ENCODE peak calls at places on chromosomes 1 and 21, in seven cellular contexts. Z, K, W, G, X, H and P are unnamed samples.

GRCh38 chr1:161013591-161014513 is 7.1 kb downstream of the F11R start:
- DNase-seq in X (peak; percentile 87), G (no peak), H (peak; percentile 93), W (no peak), Z (peak; percentile 70), K (peak; percentile 34), P (peak; percentile 90)

GRCh38 chr21:32921632-32922230 is 104.0 kb upstream of the OLIG2 start:
- DNase-seq in Z (no peak), H (peak; percentile 40), K (no peak), W (peak; percentile 29), X (no peak), G (no peak), P (no peak)

GRCh38 chr21:34524671-34525601 is 12.9 kb upstream of the KCNE1 start:
- DNase-seq in K (peak; percentile 23), X (no peak), G (peak; percentile 57), H (no peak), W (no peak), Z (no peak), P (no peak)

GRCh38 chr1:175449306-175449705 is 256.7 kb upstream of the KIAA0040 start:
- DNase-seq in W (no peak), K (no peak), G (no peak), X (no peak), H (no peak), Z (no peak), P (no peak)

GRCh38 chr1:222288056-222288455 is 259.8 kb downstream of the HHIPL2 start:
- DNase-seq in G (peak; percentile 24), Z (no peak), K (no peak), H (no peak), W (peak; percentile 21), X (no peak), P (peak; percentile 73)

GRCh38 chr1:54310439-54311328 is 95.5 kb downstream of the SSBP3 start:
- DNase-seq in X (peak; percentile 45), H (peak; percentile 49), K (no peak), Z (peak; percentile 57), W (peak; percentile 4), G (peak; percentile 46), P (no peak)

GRCh38 chr1:12215118-12215517 is 14.7 kb upstream of the VPS13D start:
- DNase-seq in W (no peak), H (no peak), K (no peak), G (no peak), X (no peak), Z (no peak), P (no peak)

GRCh38 chr1:36847761-36848160 is 186.6 kb downstream of the GRIK3 start:
- DNase-seq in H (no peak), K (no peak), W (no peak), X (no peak), G (no peak), Z (no peak), P (no peak)

GRCh38 chr1:33130297-33130696 is 49.3 kb downstream of the AZIN2 start:
- DNase-seq in W (no peak), Z (no peak), K (no peak), H (no peak), G (no peak), X (no peak), P (peak; percentile 43)

GRCh38 chr1:61254629-61255323 is 172.4 kb downstream of the NFIA start:
- DNase-seq in H (no peak), W (no peak), G (no peak), Z (no peak), K (no peak), X (peak; percentile 58), P (peak; percentile 34)

GRCh38 chr21:37507716-37508115 is 141.1 kb downstream of the DYRK1A start:
- DNase-seq in W (no peak), X (no peak), H (no peak), Z (no peak), K (no peak), G (no peak), P (no peak)

GRCh38 chr1:246588322-246588721 is 22.1 kb downstream of the CNST start:
- DNase-seq in H (no peak), W (no peak), G (no peak), K (no peak), Z (no peak), X (no peak), P (peak; percentile 57)

GRCh38 chr1:54944610-54945392 is 35.6 kb upstream of the TMEM61 start:
- DNase-seq in H (peak; percentile 82), K (peak; percentile 43), X (peak; percentile 62), W (peak; percentile 83), G (peak; percentile 56), Z (peak; percentile 52), P (peak; percentile 70)

GRCh38 chr1:52055066-52055853 is at the start of gene TXNDC12:
- DNase-seq in H (peak; percentile 91), X (peak; percentile 84), K (peak; percentile 71), G (peak; percentile 88), W (peak; percentile 90), Z (peak; percentile 75), P (peak; percentile 92)

GRCh38 chr1:207302618-207303408 is 18.7 kb upstream of the CD55 start:
- DNase-seq in X (no peak), H (no peak), G (no peak), W (no peak), K (no peak), Z (no peak), P (no peak)

GRCh38 chr1:30083800-30084464 is 639.5 kb downstream of the MATN1 start:
- DNase-seq in Z (no peak), G (peak; percentile 88), K (no peak), H (no peak), X (peak; percentile 34), W (no peak), P (peak; percentile 63)

GRCh38 chr1:225834417-225835329 is 24.7 kb downstream of the EPHX1 start:
- DNase-seq in W (no peak), Z (peak; percentile 56), H (no peak), K (peak; percentile 72), G (no peak), X (peak; percentile 63), P (no peak)

GRCh38 chr1:170836146-170836545 is 99.2 kb upstream of the MROH9 start:
- DNase-seq in Z (no peak), K (no peak), X (no peak), G (no peak), W (no peak), H (no peak), P (no peak)

GRCh38 chr1:159779403-159779851 is 1.3 kb upstream of the DUSP23 start:
- DNase-seq in Z (no peak), H (no peak), K (no peak), G (no peak), W (no peak), X (no peak), P (peak; percentile 13)

GRCh38 chr21:36917487-36918158 is 48.8 kb downstream of the HLCS start:
- DNase-seq in H (no peak), W (no peak), X (no peak), K (no peak), G (peak; percentile 60), Z (no peak), P (peak; percentile 56)

GRCh38 chr1:52032785-52033131 is 852 bp downstream of the KTI12 start:
- DNase-seq in X (peak; percentile 29), Z (peak; percentile 27), W (no peak), G (peak; percentile 49), K (peak; percentile 25), H (peak; percentile 58), P (no peak)

DNA sequence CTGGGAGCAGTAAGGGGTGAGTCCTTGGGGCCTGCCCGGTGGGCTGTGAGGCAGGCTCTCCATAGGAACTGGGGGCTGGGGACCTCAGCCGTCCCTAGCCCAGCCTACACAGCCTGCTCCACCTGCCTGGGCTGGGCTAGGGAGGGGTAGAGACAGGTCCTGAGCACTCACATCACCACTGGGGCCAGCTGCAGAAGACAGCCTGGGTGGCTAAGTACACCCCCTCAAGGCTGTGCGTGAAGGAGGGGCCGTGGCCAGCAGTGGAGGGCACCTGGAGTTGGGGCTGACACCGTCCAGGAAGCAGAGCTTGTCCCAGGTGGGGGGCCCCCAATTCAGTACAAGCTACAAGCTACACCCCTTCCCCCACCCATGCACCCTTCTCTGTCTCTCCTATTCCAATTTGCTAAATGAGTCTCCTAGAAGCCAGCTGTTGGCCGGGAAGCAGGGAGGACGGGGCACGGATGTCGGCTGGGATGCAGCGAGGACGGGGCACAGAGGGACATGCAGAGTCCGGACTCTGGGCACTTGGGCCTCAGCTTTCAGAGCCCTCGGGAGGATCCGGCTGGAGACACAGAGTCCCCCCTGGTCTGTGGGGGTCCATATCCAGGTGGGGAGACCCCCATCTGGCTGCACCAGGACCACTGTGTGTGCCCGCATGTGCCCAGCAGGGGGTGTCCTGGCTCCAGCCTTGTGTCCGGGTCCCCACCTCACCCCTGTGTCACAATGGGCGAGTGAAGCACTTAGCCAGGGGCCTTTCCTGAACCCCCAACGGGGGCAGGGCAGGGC is 1.8 kb downstream of the ISG15 start:
- DNase-seq in H (peak; percentile 19), Z (peak; percentile 33), W (no peak), K (no peak), X (no peak), G (no peak), P (no peak)
- H3K27ac ChIP-seq in H (no peak overlapping the region), Z (peak overlapping the region; percentile 96), W (peak overlapping the region; percentile 73), K (peak overlapping the region; percentile 89), X (peak overlapping the region; percentile 95), G (peak overlapping the region; percentile 66), P (peak overlapping the region; percentile 84)

DNA sequence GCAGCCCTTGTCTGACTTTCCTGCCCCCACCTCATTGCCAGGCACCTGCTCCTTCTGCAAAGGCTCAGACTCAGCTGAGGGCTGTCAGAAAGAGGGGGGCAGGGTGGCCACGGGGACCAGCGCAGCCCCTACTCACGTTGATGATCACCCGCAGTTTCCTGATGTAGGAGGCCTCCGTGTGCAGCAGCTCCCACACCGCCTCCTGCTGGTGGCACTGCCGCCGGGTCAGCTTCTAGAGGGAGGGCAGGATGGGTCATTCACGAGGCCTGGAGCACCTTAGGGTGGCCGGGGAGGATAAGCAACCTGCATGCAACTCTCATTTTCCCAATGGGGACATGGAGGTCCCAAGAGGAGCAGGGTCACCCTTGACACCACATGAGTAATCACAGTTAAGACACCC is 6.4 kb upstream of the TNFRSF25 start:
- DNase-seq in W (no peak), K (no peak), X (no peak), G (no peak), H (no peak), Z (no peak), P (no peak)
- H3K27ac ChIP-seq in W (peak overlapping the region; percentile 80), K (no peak overlapping the region), X (no peak overlapping the region), G (no peak overlapping the region), H (peak overlapping the region; percentile 89), Z (no peak overlapping the region), P (peak overlapping the region; percentile 79)

GRCh38 chr1:109256971-109257681 is 7.8 kb downstream of the CELSR2 start:
- DNase-seq in H (no peak), Z (no peak), W (no peak), K (no peak), G (no peak), X (no peak), P (peak; percentile 84)

GRCh38 chr1:109254621-109255096 is 5.3 kb downstream of the CELSR2 start:
- DNase-seq in K (no peak), W (no peak), H (no peak), Z (no peak), X (no peak), G (no peak), P (no peak)

GRCh38 chr1:109255097-109255651 is 5.8 kb downstream of the CELSR2 start:
- DNase-seq in K (no peak), W (no peak), X (no peak), Z (no peak), H (no peak), G (no peak), P (no peak)

GRCh38 chr1:109256085-109256484 is 6.7 kb downstream of the CELSR2 start:
- DNase-seq in W (no peak), G (no peak), Z (no peak), H (no peak), K (no peak), X (no peak), P (no peak)

GRCh38 chr1:109255673-109256072 is 6.3 kb downstream of the CELSR2 start:
- DNase-seq in G (no peak), H (no peak), Z (no peak), K (no peak), X (no peak), W (no peak), P (no peak)
- H3K27ac ChIP-seq in G (no peak overlapping the region), H (no peak overlapping the region), Z (no peak overlapping the region), K (no peak overlapping the region), X (no peak overlapping the region), W (no peak overlapping the region), P (peak overlapping the region; percentile 64)

GRCh38 chr1:26289158-26290059 is 9.5 kb downstream of the SH3BGRL3 start:
- DNase-seq in G (no peak), K (no peak), W (no peak), Z (no peak), X (no peak), H (peak; percentile 65), P (no peak)
- H3K27ac ChIP-seq in G (no peak overlapping the region), K (no peak overlapping the region), W (no peak overlapping the region), Z (peak overlapping the region; percentile 98), X (peak overlapping the region; percentile 69), H (peak overlapping the region; percentile 65), P (peak overlapping the region; percentile 56)